ENCODE peak calls at places on chromosomes 13 and 19, in six cellular contexts. O is CD8-positive, alpha-beta memory T cell; N is tibial nerve; P is AG08396; I is heart left ventricle; H is stimulated activated CD4-positive, alpha-beta T cell treated with anti-CD3 and anti-CD28 coated beads, Interleukin-4, amount 100 ng/mL, for 1 hour. V is an unnamed sample.

GRCh38 chr19:42254083-42254849 is 662 bp downstream of the ERF start:
- DNase-seq in O (peak), N (peak), P (peak), I (peak), H (peak), V (peak)

GRCh38 chr13:111947026-111947810 is 119.7 kb upstream of the SOX1 start:
- DNase-seq in O (no peak), N (no peak), P (no peak), I (no peak), H (no peak), V (no peak)

GRCh38 chr19:604355-604754 is 14.7 kb downstream of the HCN2 start:
- DNase-seq in O (no peak), N (no peak), P (no peak), I (no peak), H (peak), V (no peak)

GRCh38 chr13:75364131-75364713 is 117.7 kb downstream of the TBC1D4 start:
- DNase-seq in O (no peak), N (no peak), P (no peak), I (no peak), H (no peak), V (no peak)

GRCh38 chr19:46271488-46272197 is 25.2 kb upstream of the HIF3A start:
- DNase-seq in O (no peak), N (no peak), P (peak), I (no peak), H (no peak), V (no peak)

GRCh38 chr19:8392017-8392591 is 1.9 kb downstream of the RAB11B start:
- DNase-seq in O (no peak), N (no peak), P (no peak), I (peak), H (no peak), V (no peak)

GRCh38 chr19:17946965-17947784 is 14.4 kb downstream of the CCDC124 start:
- DNase-seq in O (no peak), N (no peak), P (no peak), I (no peak), H (no peak), V (no peak)

GRCh38 chr13:63344711-63345110 is 1929.1 kb upstream of the PCDH20 start:
- DNase-seq in O (no peak), N (no peak), P (no peak), I (no peak), H (no peak), V (no peak)

GRCh38 chr19:45402469-45403070 is 2.3 kb downstream of the PPP1R13L start:
- DNase-seq in O (no peak), N (no peak), P (no peak), I (peak), H (peak), V (peak)

GRCh38 chr13:113410472-113411201 is 42.7 kb downstream of the ADPRHL1 start:
- DNase-seq in O (no peak), N (peak), P (peak), I (no peak), H (no peak), V (no peak)

GRCh38 chr13:68030152-68030809 is 800.1 kb upstream of the PCDH9 start:
- DNase-seq in O (no peak), N (no peak), P (no peak), I (no peak), H (no peak), V (no peak)

GRCh38 chr19:53977991-53978731 is 13.3 kb upstream of the CACNG6 start:
- DNase-seq in O (no peak), N (peak), P (peak), I (peak), H (peak), V (peak)

GRCh38 chr19:45524575-45525129 is 17.4 kb downstream of the VASP start:
- DNase-seq in O (no peak), N (no peak), P (no peak), I (no peak), H (no peak), V (no peak)

GRCh38 chr19:1317274-1317673 is 31.6 kb downstream of the EFNA2 start:
- DNase-seq in O (no peak), N (no peak), P (no peak), I (no peak), H (no peak), V (no peak)

GRCh38 chr19:4513248-4513647 is 5.0 kb downstream of the PLIN4 start:
- DNase-seq in O (no peak), N (no peak), P (no peak), I (no peak), H (no peak), V (no peak)

V was measured in dermis microvascular lymphatic vessel endothelial cell.